ENCODE peak calls at places on chromosomes 13 and 19, in four cellular contexts. Z is pancreas, Q is Panc1, E is ascending aorta. K is an unnamed sample. For H3K4me1 and H3K9me3, the result is how much of the 10 kb centered on the place peaks cover.

GRCh38 chr13:101267656-101268055 is 148.7 kb downstream of the NALCN start:
- DNase-seq in Z (no peak), Q (no peak), E (no peak), K (no peak)

GRCh38 chr19:2239173-2239572 is 2.5 kb downstream of the SF3A2 start:
- DNase-seq in E (no peak), Q (no peak), Z (no peak), K (no peak)

GRCh38 chr19:40605201-40605971 is 4.2 kb downstream of the LTBP4 start:
- DNase-seq in Z (peak), E (no peak), Q (no peak), K (peak)

GRCh38 chr13:44932850-44933251 is 56.4 kb downstream of the NUFIP1 start:
- DNase-seq in Z (no peak), E (no peak), Q (no peak), K (no peak)

GRCh38 chr13:63629591-63629990 is 2213.9 kb upstream of the PCDH20 start:
- DNase-seq in Q (no peak), Z (no peak), E (no peak), K (no peak)

GRCh38 chr19:2021453-2022140 is 6.1 kb upstream of the BTBD2 start:
- DNase-seq in Q (no peak), Z (no peak), E (no peak), K (no peak)

GRCh38 chr19:861099-861755 is 1.8 kb downstream of the CFD start:
- DNase-seq in Z (no peak), E (no peak), Q (no peak), K (no peak)

GRCh38 chr13:51158923-51159322 is 47.8 kb upstream of the C13orf42 start:
- DNase-seq in Q (no peak), Z (no peak), E (no peak), K (no peak)

GRCh38 chr19:497476-497860 is 1.2 kb downstream of the MADCAM1 start:
- DNase-seq in E (no peak), Z (no peak), Q (no peak), K (no peak)

GRCh38 chr13:94556016-94556415 is 39.9 kb downstream of the TGDS start:
- DNase-seq in Q (no peak), E (no peak), Z (no peak), K (no peak)

GRCh38 chr19:13195678-13196077 is 45.5 kb downstream of the IER2 start:
- DNase-seq in E (no peak), Q (no peak), Z (peak), K (peak)

GRCh38 chr13:97621025-97621424 is 187.1 kb downstream of the RAP2A start:
- DNase-seq in Z (no peak), Q (no peak), E (no peak), K (no peak)

GRCh38 chr13:92317066-92317465 is 909.5 kb upstream of the GPC6 start:
- DNase-seq in Z (no peak), E (no peak), Q (no peak), K (no peak)

GRCh38 chr13:29886446-29886845 is 36.0 kb upstream of the UBL3 start:
- DNase-seq in Q (no peak), E (no peak), Z (no peak), K (no peak)

GRCh38 chr19:51473009-51473707 is 5.2 kb upstream of the CEACAM18 start:
- DNase-seq in Q (peak), E (no peak), Z (peak), K (peak)

GRCh38 chr13:73194310-73194709 is 135.5 kb downstream of the KLF5 start:
- DNase-seq in Z (no peak), E (no peak), Q (no peak), K (no peak)

GRCh38 chr13:94236132-94236531 is 243.3 kb downstream of the DCT start:
- DNase-seq in Z (no peak), Q (no peak), E (no peak), K (no peak)

GRCh38 chr19:10402441-10403038 is 802 bp downstream of the CDC37 start:
- DNase-seq in Z (no peak), Q (no peak), E (no peak), K (no peak)

DNA sequence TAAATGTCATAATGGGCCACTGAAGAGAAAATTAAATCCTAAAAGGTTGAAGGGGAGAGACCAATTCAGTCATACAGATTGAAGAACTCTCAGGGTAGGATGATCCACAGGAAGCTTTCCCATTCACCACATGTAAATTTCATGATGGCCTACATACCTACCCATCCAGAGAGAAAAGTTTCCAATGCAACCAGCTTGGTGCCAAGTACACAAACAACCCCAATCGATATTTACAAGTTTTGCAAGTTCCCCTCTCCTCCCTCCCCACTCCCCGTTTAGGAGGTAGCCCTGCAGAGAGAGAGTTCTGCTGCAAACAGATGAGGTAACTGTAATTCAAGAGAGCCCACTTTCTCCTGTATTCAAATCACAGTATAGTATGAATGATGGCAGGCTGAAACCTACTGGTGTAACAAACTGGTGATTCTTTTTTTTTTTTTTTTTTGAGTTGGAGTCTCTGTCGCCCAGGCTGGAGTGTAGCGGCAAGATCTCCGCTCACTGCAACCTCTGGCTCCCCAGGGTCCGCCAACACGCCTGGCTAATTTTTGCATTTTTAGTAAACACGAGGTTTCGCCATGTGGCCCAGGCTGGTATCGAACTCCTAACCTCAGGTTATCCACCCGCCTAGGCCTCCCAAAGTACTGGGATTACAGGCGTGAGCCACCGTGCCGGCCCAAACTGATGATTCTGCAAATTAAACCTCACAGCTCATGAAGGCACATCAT is 14.4 kb downstream of the FOXO1 start:
- DNase-seq in E (no peak), Z (no peak), Q (no peak), K (no peak)
- H3K4me1 ChIP-seq in E (under half), Z (under half), Q (under half), K (half or more)

GRCh38 chr19:6916952-6917351 is 29.6 kb downstream of the ADGRE1 start:
- DNase-seq in Q (no peak), E (no peak), Z (no peak), K (no peak)
- H3K9me3 ChIP-seq in Q (under half), E (under half), Z (under half), K (under half)

GRCh38 chr13:23574421-23574820 is 4.2 kb downstream of the TNFRSF19 start:
- DNase-seq in E (no peak), Z (no peak), Q (no peak), K (no peak)
- H3K4me3 ChIP-seq in E (no peak), Z (no peak), Q (no peak), K (no peak)

GRCh38 chr19:3697671-3698385 is 2.4 kb downstream of the PIP5K1C start:
- DNase-seq in Z (no peak), E (no peak), Q (no peak), K (no peak)
- H3K4me1 ChIP-seq in Z (under half), E (under half), Q (under half), K (under half)

K was measured in effector memory CD4-positive, alpha-beta T cell.